ENCODE peak calls at places on chromosomes 2 and 18, in seven cellular contexts. One of them, this sample, is unnamed.

GRCh38 chr2:57936216-57936615 is 110.4 kb upstream of the VRK2 start:
- DNase-seq in mesothelial cell of epicardium: no peak
- DNase-seq in stimulated activated CD4-positive, alpha-beta T cell treated with anti-CD3 and anti-CD28 coated beads, Interleukin-15, amount 100 ng/mL, for 48 hours: no peak
- DNase-seq in stimulated activated CD8-positive, alpha-beta memory T cell treated with anti-CD3 and anti-CD28 coated beads, Interleukin-4, amount 100 ng/mL, for 1 hour: no peak
- DNase-seq in lower leg skin: no peak
- DNase-seq in K562: no peak
- DNase-seq in fibroblast of the aortic adventitia: no peak
- DNase-seq in this sample: no peak

GRCh38 chr18:63090334-63090733 is 229.2 kb downstream of the BCL2 start:
- DNase-seq in lower leg skin: no peak
- DNase-seq in K562: no peak
- DNase-seq in fibroblast of the aortic adventitia: no peak
- DNase-seq in stimulated activated CD4-positive, alpha-beta T cell treated with anti-CD3 and anti-CD28 coated beads, Interleukin-15, amount 100 ng/mL, for 48 hours: no peak
- DNase-seq in stimulated activated CD8-positive, alpha-beta memory T cell treated with anti-CD3 and anti-CD28 coated beads, Interleukin-4, amount 100 ng/mL, for 1 hour: no peak
- DNase-seq in mesothelial cell of epicardium: no peak
- DNase-seq in this sample: no peak

GRCh38 chr2:165067958-165068612 is 112.8 kb upstream of the SLC38A11 start:
- DNase-seq in stimulated activated CD4-positive, alpha-beta T cell treated with anti-CD3 and anti-CD28 coated beads, Interleukin-15, amount 100 ng/mL, for 48 hours: no peak
- DNase-seq in mesothelial cell of epicardium: peak
- DNase-seq in fibroblast of the aortic adventitia: peak
- DNase-seq in stimulated activated CD8-positive, alpha-beta memory T cell treated with anti-CD3 and anti-CD28 coated beads, Interleukin-4, amount 100 ng/mL, for 1 hour: no peak
- DNase-seq in K562: peak
- DNase-seq in lower leg skin: no peak
- DNase-seq in this sample: no peak

GRCh38 chr18:31155498-31155897 is 7.2 kb downstream of the DSC1 start:
- DNase-seq in mesothelial cell of epicardium: no peak
- DNase-seq in K562: no peak
- DNase-seq in fibroblast of the aortic adventitia: no peak
- DNase-seq in lower leg skin: no peak
- DNase-seq in stimulated activated CD4-positive, alpha-beta T cell treated with anti-CD3 and anti-CD28 coated beads, Interleukin-15, amount 100 ng/mL, for 48 hours: no peak
- DNase-seq in stimulated activated CD8-positive, alpha-beta memory T cell treated with anti-CD3 and anti-CD28 coated beads, Interleukin-4, amount 100 ng/mL, for 1 hour: no peak
- DNase-seq in this sample: no peak

GRCh38 chr2:109614715-109615636 is 812 bp downstream of the SOWAHC start:
- DNase-seq in fibroblast of the aortic adventitia: peak
- DNase-seq in lower leg skin: no peak
- DNase-seq in K562: no peak
- DNase-seq in mesothelial cell of epicardium: peak
- DNase-seq in stimulated activated CD8-positive, alpha-beta memory T cell treated with anti-CD3 and anti-CD28 coated beads, Interleukin-4, amount 100 ng/mL, for 1 hour: no peak
- DNase-seq in stimulated activated CD4-positive, alpha-beta T cell treated with anti-CD3 and anti-CD28 coated beads, Interleukin-15, amount 100 ng/mL, for 48 hours: no peak
- DNase-seq in this sample: no peak

GRCh38 chr18:22132763-22133162 is 36.6 kb upstream of the GATA6 start:
- DNase-seq in K562: no peak
- DNase-seq in fibroblast of the aortic adventitia: no peak
- DNase-seq in stimulated activated CD4-positive, alpha-beta T cell treated with anti-CD3 and anti-CD28 coated beads, Interleukin-15, amount 100 ng/mL, for 48 hours: no peak
- DNase-seq in lower leg skin: no peak
- DNase-seq in mesothelial cell of epicardium: no peak
- DNase-seq in stimulated activated CD8-positive, alpha-beta memory T cell treated with anti-CD3 and anti-CD28 coated beads, Interleukin-4, amount 100 ng/mL, for 1 hour: no peak
- DNase-seq in this sample: no peak

GRCh38 chr2:202429164-202429980 is 53.2 kb downstream of the BMPR2 start:
- DNase-seq in stimulated activated CD4-positive, alpha-beta T cell treated with anti-CD3 and anti-CD28 coated beads, Interleukin-15, amount 100 ng/mL, for 48 hours: no peak
- DNase-seq in stimulated activated CD8-positive, alpha-beta memory T cell treated with anti-CD3 and anti-CD28 coated beads, Interleukin-4, amount 100 ng/mL, for 1 hour: no peak
- DNase-seq in lower leg skin: no peak
- DNase-seq in K562: no peak
- DNase-seq in mesothelial cell of epicardium: no peak
- DNase-seq in fibroblast of the aortic adventitia: peak
- DNase-seq in this sample: no peak

GRCh38 chr2:191626497-191627151 is 51.3 kb upstream of the NABP1 start:
- DNase-seq in mesothelial cell of epicardium: no peak
- DNase-seq in K562: no peak
- DNase-seq in stimulated activated CD4-positive, alpha-beta T cell treated with anti-CD3 and anti-CD28 coated beads, Interleukin-15, amount 100 ng/mL, for 48 hours: no peak
- DNase-seq in stimulated activated CD8-positive, alpha-beta memory T cell treated with anti-CD3 and anti-CD28 coated beads, Interleukin-4, amount 100 ng/mL, for 1 hour: no peak
- DNase-seq in fibroblast of the aortic adventitia: peak
- DNase-seq in lower leg skin: no peak
- DNase-seq in this sample: no peak

GRCh38 chr18:50072146-50072545 is 122.8 kb downstream of the MYO5B start:
- DNase-seq in fibroblast of the aortic adventitia: no peak
- DNase-seq in stimulated activated CD4-positive, alpha-beta T cell treated with anti-CD3 and anti-CD28 coated beads, Interleukin-15, amount 100 ng/mL, for 48 hours: no peak
- DNase-seq in K562: no peak
- DNase-seq in mesothelial cell of epicardium: no peak
- DNase-seq in stimulated activated CD8-positive, alpha-beta memory T cell treated with anti-CD3 and anti-CD28 coated beads, Interleukin-4, amount 100 ng/mL, for 1 hour: no peak
- DNase-seq in lower leg skin: no peak
- DNase-seq in this sample: no peak

GRCh38 chr18:13276530-13277520 is 58.3 kb downstream of the LDLRAD4 start:
- DNase-seq in stimulated activated CD4-positive, alpha-beta T cell treated with anti-CD3 and anti-CD28 coated beads, Interleukin-15, amount 100 ng/mL, for 48 hours: no peak
- DNase-seq in stimulated activated CD8-positive, alpha-beta memory T cell treated with anti-CD3 and anti-CD28 coated beads, Interleukin-4, amount 100 ng/mL, for 1 hour: no peak
- DNase-seq in lower leg skin: no peak
- DNase-seq in fibroblast of the aortic adventitia: no peak
- DNase-seq in mesothelial cell of epicardium: no peak
- DNase-seq in K562: no peak
- DNase-seq in this sample: no peak

GRCh38 chr2:20972792-20973565 is 70.9 kb downstream of the APOB start:
- DNase-seq in K562: no peak
- DNase-seq in stimulated activated CD4-positive, alpha-beta T cell treated with anti-CD3 and anti-CD28 coated beads, Interleukin-15, amount 100 ng/mL, for 48 hours: no peak
- DNase-seq in mesothelial cell of epicardium: no peak
- DNase-seq in fibroblast of the aortic adventitia: no peak
- DNase-seq in stimulated activated CD8-positive, alpha-beta memory T cell treated with anti-CD3 and anti-CD28 coated beads, Interleukin-4, amount 100 ng/mL, for 1 hour: no peak
- DNase-seq in lower leg skin: no peak
- DNase-seq in this sample: no peak

GRCh38 chr2:230872151-230872967 is 7.6 kb downstream of the ITM2C start:
- DNase-seq in mesothelial cell of epicardium: peak
- DNase-seq in stimulated activated CD8-positive, alpha-beta memory T cell treated with anti-CD3 and anti-CD28 coated beads, Interleukin-4, amount 100 ng/mL, for 1 hour: no peak
- DNase-seq in lower leg skin: no peak
- DNase-seq in fibroblast of the aortic adventitia: no peak
- DNase-seq in K562: no peak
- DNase-seq in stimulated activated CD4-positive, alpha-beta T cell treated with anti-CD3 and anti-CD28 coated beads, Interleukin-15, amount 100 ng/mL, for 48 hours: no peak
- DNase-seq in this sample: no peak

GRCh38 chr2:217798191-217798590 is 204.6 kb downstream of the TNS1 start:
- DNase-seq in K562: no peak
- DNase-seq in mesothelial cell of epicardium: no peak
- DNase-seq in lower leg skin: peak
- DNase-seq in stimulated activated CD8-positive, alpha-beta memory T cell treated with anti-CD3 and anti-CD28 coated beads, Interleukin-4, amount 100 ng/mL, for 1 hour: no peak
- DNase-seq in stimulated activated CD4-positive, alpha-beta T cell treated with anti-CD3 and anti-CD28 coated beads, Interleukin-15, amount 100 ng/mL, for 48 hours: no peak
- DNase-seq in fibroblast of the aortic adventitia: no peak
- DNase-seq in this sample: no peak

GRCh38 chr2:19675856-19676460 is 225.8 kb downstream of the TTC32 start:
- DNase-seq in lower leg skin: no peak
- DNase-seq in stimulated activated CD4-positive, alpha-beta T cell treated with anti-CD3 and anti-CD28 coated beads, Interleukin-15, amount 100 ng/mL, for 48 hours: no peak
- DNase-seq in fibroblast of the aortic adventitia: peak
- DNase-seq in mesothelial cell of epicardium: no peak
- DNase-seq in K562: no peak
- DNase-seq in stimulated activated CD8-positive, alpha-beta memory T cell treated with anti-CD3 and anti-CD28 coated beads, Interleukin-4, amount 100 ng/mL, for 1 hour: no peak
- DNase-seq in this sample: no peak

GRCh38 chr2:167749641-167750040 is 497.8 kb downstream of the STK39 start:
- DNase-seq in stimulated activated CD4-positive, alpha-beta T cell treated with anti-CD3 and anti-CD28 coated beads, Interleukin-15, amount 100 ng/mL, for 48 hours: no peak
- DNase-seq in fibroblast of the aortic adventitia: no peak
- DNase-seq in mesothelial cell of epicardium: no peak
- DNase-seq in stimulated activated CD8-positive, alpha-beta memory T cell treated with anti-CD3 and anti-CD28 coated beads, Interleukin-4, amount 100 ng/mL, for 1 hour: no peak
- DNase-seq in lower leg skin: no peak
- DNase-seq in K562: no peak
- DNase-seq in this sample: no peak

GRCh38 chr18:30945769-30946168 is 96.8 kb downstream of the DSC3 start:
- DNase-seq in fibroblast of the aortic adventitia: no peak
- DNase-seq in stimulated activated CD8-positive, alpha-beta memory T cell treated with anti-CD3 and anti-CD28 coated beads, Interleukin-4, amount 100 ng/mL, for 1 hour: no peak
- DNase-seq in mesothelial cell of epicardium: no peak
- DNase-seq in stimulated activated CD4-positive, alpha-beta T cell treated with anti-CD3 and anti-CD28 coated beads, Interleukin-15, amount 100 ng/mL, for 48 hours: no peak
- DNase-seq in lower leg skin: no peak
- DNase-seq in K562: no peak
- DNase-seq in this sample: no peak

GRCh38 chr2:211652366-211652765 is 886.2 kb downstream of the ERBB4 start:
- DNase-seq in K562: no peak
- DNase-seq in fibroblast of the aortic adventitia: no peak
- DNase-seq in lower leg skin: no peak
- DNase-seq in stimulated activated CD4-positive, alpha-beta T cell treated with anti-CD3 and anti-CD28 coated beads, Interleukin-15, amount 100 ng/mL, for 48 hours: no peak
- DNase-seq in mesothelial cell of epicardium: no peak
- DNase-seq in stimulated activated CD8-positive, alpha-beta memory T cell treated with anti-CD3 and anti-CD28 coated beads, Interleukin-4, amount 100 ng/mL, for 1 hour: no peak
- DNase-seq in this sample: no peak

GRCh38 chr2:16320716-16321115 is 344.9 kb downstream of the CYRIA start:
- DNase-seq in K562: no peak
- DNase-seq in lower leg skin: no peak
- DNase-seq in stimulated activated CD8-positive, alpha-beta memory T cell treated with anti-CD3 and anti-CD28 coated beads, Interleukin-4, amount 100 ng/mL, for 1 hour: no peak
- DNase-seq in fibroblast of the aortic adventitia: no peak
- DNase-seq in stimulated activated CD4-positive, alpha-beta T cell treated with anti-CD3 and anti-CD28 coated beads, Interleukin-15, amount 100 ng/mL, for 48 hours: no peak
- DNase-seq in mesothelial cell of epicardium: no peak
- DNase-seq in this sample: no peak

GRCh38 chr2:190979906-190980629 is 33.9 kb downstream of the STAT1 start:
- DNase-seq in lower leg skin: no peak
- DNase-seq in fibroblast of the aortic adventitia: no peak
- DNase-seq in K562: no peak
- DNase-seq in stimulated activated CD4-positive, alpha-beta T cell treated with anti-CD3 and anti-CD28 coated beads, Interleukin-15, amount 100 ng/mL, for 48 hours: no peak
- DNase-seq in stimulated activated CD8-positive, alpha-beta memory T cell treated with anti-CD3 and anti-CD28 coated beads, Interleukin-4, amount 100 ng/mL, for 1 hour: no peak
- DNase-seq in mesothelial cell of epicardium: peak
- DNase-seq in this sample: peak

This sample was measured in naive B cell.